ENCODE peak calls at places on chromosome 11, in seven cellular contexts. K is H1, I is mesenchymal stem cell, F is neuronal stem cell, W is H9, A is IMR-90, P is mesendoderm. E is an unnamed sample.
A peak's percentile ranks its signal among the peaks of the same experiment; 100 is the strongest.

GRCh38 chr11:68974421-68975194 is 6.2 kb downstream of the MRGPRD start:
- DNase-seq in K (no peak), I (peak; percentile 30), F (no peak), W (peak; percentile 69), A (peak; percentile 12), P (peak; percentile 75), E (peak; percentile 45)

GRCh38 chr11:64090811-64091516 is 55.2 kb downstream of the FLRT1 start:
- DNase-seq in K (no peak), I (peak; percentile 56), F (no peak), W (no peak), A (peak; percentile 43), P (peak; percentile 30), E (peak; percentile 12)

GRCh38 chr11:78425436-78425835 is 7.8 kb upstream of the GAB2 start:
- DNase-seq in K (no peak), I (no peak), F (no peak), W (no peak), A (no peak), P (no peak), E (no peak)

GRCh38 chr11:30984442-30984816 is 385.1 kb downstream of the DCDC1 start:
- DNase-seq in K (no peak), I (no peak), F (no peak), W (no peak), A (peak; percentile 0), P (no peak), E (peak; percentile 77)

GRCh38 chr11:132186699-132187098 is 816.3 kb downstream of the NTM start:
- DNase-seq in K (no peak), I (no peak), F (no peak), W (peak; percentile 39), A (no peak), P (peak; percentile 34), E (no peak)

GRCh38 chr11:66846671-66847091 is 3.4 kb downstream of the RCE1 start:
- DNase-seq in K (no peak), I (no peak), F (no peak), W (no peak), A (no peak), P (no peak), E (no peak)

GRCh38 chr11:107743161-107743560 is 31.3 kb upstream of the SLN start:
- DNase-seq in K (no peak), I (no peak), F (no peak), W (no peak), A (no peak), P (no peak), E (no peak)

GRCh38 chr11:57597971-57598830 is 716 bp downstream of the SERPING1 start:
- DNase-seq in K (peak; percentile 75), I (peak; percentile 42), F (peak; percentile 97), W (peak; percentile 94), A (peak; percentile 24), P (peak; percentile 92), E (peak; percentile 80)

GRCh38 chr11:110948112-110948511 is 235.9 kb upstream of the ARHGAP20 start:
- DNase-seq in K (no peak), I (no peak), F (no peak), W (no peak), A (peak; percentile 49), P (no peak), E (no peak)

GRCh38 chr11:116073854-116074837 is 569.9 kb upstream of the CADM1 start:
- DNase-seq in K (no peak), I (peak; percentile 36), F (peak; percentile 76), W (no peak), A (no peak), P (peak; percentile 87), E (peak; percentile 18)

DNA sequence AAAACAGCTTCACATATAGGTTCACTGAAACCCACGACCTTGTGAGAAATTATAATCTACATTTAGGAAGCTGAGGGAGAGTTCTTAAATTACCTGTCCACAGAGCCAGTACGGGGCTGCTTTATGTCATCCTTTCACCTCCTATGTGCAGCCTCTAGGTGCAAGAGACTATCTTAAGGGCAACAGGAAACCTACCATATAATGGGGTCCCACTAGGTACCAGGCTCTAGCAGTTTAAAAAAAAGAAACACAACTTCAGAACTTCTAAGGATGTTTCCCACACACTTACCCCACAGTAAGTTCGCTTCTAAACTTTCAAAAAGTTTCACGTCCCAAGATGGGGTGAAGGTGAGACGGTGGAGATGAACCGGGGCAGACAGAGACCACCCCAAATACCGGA is 573 bp downstream of the STK33 start:
- DNase-seq in K (no peak), I (no peak), F (no peak), W (no peak), A (no peak), P (no peak), E (no peak)
- H3K9ac ChIP-seq in K (peak overlapping the region; percentile 67), I (peak overlapping the region; percentile 67), F (no peak overlapping the region), W (peak overlapping the region; percentile 48), A (no peak overlapping the region), P (peak overlapping the region; percentile 53), E (no peak overlapping the region)

GRCh38 chr11:38988908-38989307 is 2390.9 kb upstream of the RAG2 start:
- DNase-seq in K (no peak), I (no peak), F (no peak), W (no peak), A (no peak), P (no peak), E (no peak)
- H2BK120ac ChIP-seq in K (no peak overlapping the region), I (no peak overlapping the region), F (no peak overlapping the region), W (no peak overlapping the region), A (no peak overlapping the region), P (no peak overlapping the region), E (no peak overlapping the region)

GRCh38 chr11:3164138-3164539 is 971 bp downstream of the OSBPL5 start:
- DNase-seq in K (no peak), I (no peak), F (no peak), W (no peak), A (no peak), P (peak; percentile 20), E (no peak)
- H3K9ac ChIP-seq in K (no peak overlapping the region), I (peak overlapping the region; percentile 88), F (peak overlapping the region; percentile 87), W (no peak overlapping the region), A (peak overlapping the region; percentile 84), P (peak overlapping the region; percentile 31), E (peak overlapping the region; percentile 53)

GRCh38 chr11:100709233-100709999 is 22.3 kb downstream of the ARHGAP42 start:
- DNase-seq in K (no peak), I (peak; percentile 45), F (no peak), W (no peak), A (peak; percentile 56), P (no peak), E (no peak)
- H2BK120ac ChIP-seq in K (no peak overlapping the region), I (no peak overlapping the region), F (no peak overlapping the region), W (no peak overlapping the region), A (no peak overlapping the region), P (no peak overlapping the region), E (no peak overlapping the region)

GRCh38 chr11:122102426-122102825 is 13.6 kb downstream of the BLID start:
- DNase-seq in K (no peak), I (no peak), F (no peak), W (no peak), A (peak; percentile 54), P (no peak), E (peak; percentile 40)
- H3K9ac ChIP-seq in K (no peak overlapping the region), I (peak overlapping the region; percentile 100), F (no peak overlapping the region), W (no peak overlapping the region), A (peak overlapping the region; percentile 100), P (no peak overlapping the region), E (no peak overlapping the region)

GRCh38 chr11:103826856-103827255 is 209.6 kb upstream of the DDI1 start:
- DNase-seq in K (no peak), I (no peak), F (no peak), W (no peak), A (no peak), P (no peak), E (no peak)

GRCh38 chr11:103829596-103829995 is 206.8 kb upstream of the DDI1 start:
- DNase-seq in K (no peak), I (no peak), F (no peak), W (no peak), A (no peak), P (no peak), E (no peak)

GRCh38 chr11:103825469-103825868 is 211.0 kb upstream of the DDI1 start:
- DNase-seq in K (no peak), I (no peak), F (no peak), W (no peak), A (no peak), P (no peak), E (no peak)

GRCh38 chr11:103824116-103824515 is 212.3 kb upstream of the DDI1 start:
- DNase-seq in K (no peak), I (no peak), F (no peak), W (no peak), A (no peak), P (no peak), E (no peak)
- H2BK120ac ChIP-seq in K (no peak overlapping the region), I (no peak overlapping the region), F (no peak overlapping the region), W (no peak overlapping the region), A (no peak overlapping the region), P (no peak overlapping the region), E (no peak overlapping the region)

E was measured in trophoblast cell.